ENCODE peak calls at places on chromosomes 13 and 19, in four cellular contexts. N is T-cell; U is stimulated activated CD8-positive, alpha-beta memory T cell treated with anti-CD3 and anti-CD28 coated beads, Interleukin-4, amount 100 ng/mL, for 4 hours; C is posterior cingulate gyrus. T is an unnamed sample.

GRCh38 chr19:56905616-56906015 is 65.1 kb upstream of the PEG3 start:
- DNase-seq in U (no peak), N (no peak), C (no peak), T (no peak)

GRCh38 chr13:23460309-23460708 is 26.8 kb upstream of the SACS start:
- DNase-seq in U (no peak), C (no peak), N (no peak), T (no peak)

GRCh38 chr13:69296130-69296529 is 811.5 kb upstream of the ATXN8OS start:
- DNase-seq in U (no peak), N (no peak), C (no peak), T (no peak)

GRCh38 chr19:48674921-48675824 is 2.4 kb upstream of the NTN5 start:
- DNase-seq in U (peak), N (peak), C (peak), T (peak)

GRCh38 chr13:60759499-60759898 is 362.5 kb downstream of the TDRD3 start:
- DNase-seq in C (no peak), N (no peak), U (no peak), T (no peak)

GRCh38 chr19:16325671-16326400 is 1.2 kb downstream of the KLF2 start:
- DNase-seq in U (no peak), C (no peak), N (peak), T (peak)

GRCh38 chr19:31261651-31262331 is 87.4 kb downstream of the TSHZ3 start:
- DNase-seq in U (no peak), C (no peak), N (no peak), T (no peak)

GRCh38 chr13:99830931-99831330 is 140.6 kb downstream of the ZIC5 start:
- DNase-seq in U (no peak), C (no peak), N (no peak), T (no peak)

GRCh38 chr13:97194473-97194872 is 27.7 kb upstream of the MBNL2 start:
- DNase-seq in C (no peak), N (no peak), U (no peak), T (peak)

GRCh38 chr13:21971662-21972635 is 301.1 kb downstream of the FGF9 start:
- DNase-seq in C (no peak), U (no peak), N (no peak), T (no peak)

GRCh38 chr19:4516939-4517300 is 1.4 kb downstream of the PLIN4 start:
- DNase-seq in N (no peak), U (no peak), C (no peak), T (no peak)

GRCh38 chr13:39284801-39285388 is 246.6 kb downstream of the NHLRC3 start:
- DNase-seq in C (no peak), U (no peak), N (no peak), T (no peak)

T was measured in SW 1271.